ENCODE peak calls at places on chromosome 15, in six cellular contexts. M is HepG2, R is GM12891, P is GM12892, J is K562, C is H1. T is an unnamed sample.

GRCh38 chr15:35019401-35020327 is 31.6 kb upstream of the ZNF770 start:
- DNase-seq in M (no peak), R (no peak), P (no peak), J (no peak), C (peak; percentile 47), T (no peak)

GRCh38 chr15:65204931-65205655 is 6.2 kb downstream of the CILP start:
- DNase-seq in M (no peak), R (no peak), P (no peak), J (no peak), C (no peak), T (no peak)

GRCh38 chr15:47857384-47858168 is 140.3 kb downstream of the SEMA6D start:
- DNase-seq in M (no peak), R (no peak), P (no peak), J (no peak), C (no peak), T (no peak)

GRCh38 chr15:58269455-58270414 is 131.6 kb downstream of the AQP9 start:
- DNase-seq in M (peak; percentile 71), R (no peak), P (no peak), J (peak; percentile 28), C (no peak), T (peak; percentile 61)

GRCh38 chr15:39784125-39784524 is 1.5 kb upstream of the FSIP1 start:
- DNase-seq in M (no peak), R (no peak), P (no peak), J (no peak), C (no peak), T (no peak)

GRCh38 chr15:57541805-57542504 is 49.7 kb upstream of the MYZAP start:
- DNase-seq in M (peak; percentile 44), R (peak; percentile 32), P (no peak), J (peak; percentile 56), C (no peak), T (peak; percentile 68)

GRCh38 chr15:95267476-95267875 is 1036.1 kb downstream of the MCTP2 start:
- DNase-seq in M (no peak), R (no peak), P (no peak), J (no peak), C (no peak), T (no peak)

GRCh38 chr15:89904519-89904918 is 8.2 kb downstream of the ARPIN start:
- DNase-seq in M (no peak), R (no peak), P (no peak), J (no peak), C (no peak), T (no peak)

GRCh38 chr15:90905306-90906180 is 2.4 kb downstream of the MAN2A2 start:
- DNase-seq in M (no peak), R (no peak), P (no peak), J (no peak), C (no peak), T (no peak)

GRCh38 chr15:41291065-41291631 is 41.2 kb downstream of the OIP5 start:
- DNase-seq in M (no peak), R (peak; percentile 32), P (peak; percentile 17), J (no peak), C (no peak), T (no peak)

GRCh38 chr15:64905119-64905831 is 6.4 kb upstream of the ANKDD1A start:
- DNase-seq in M (peak; percentile 22), R (peak; percentile 76), P (peak; percentile 88), J (peak; percentile 76), C (peak; percentile 93), T (peak; percentile 48)

GRCh38 chr15:77542491-77543001 is 90.2 kb downstream of the LINGO1 start:
- DNase-seq in M (no peak), R (no peak), P (no peak), J (no peak), C (no peak), T (no peak)

GRCh38 chr15:31297880-31298456 is 28.7 kb upstream of the KLF13 start:
- DNase-seq in M (no peak), R (no peak), P (no peak), J (no peak), C (no peak), T (no peak)

GRCh38 chr15:41180206-41180789 is 50.3 kb downstream of the EXD1 start:
- DNase-seq in M (no peak), R (no peak), P (no peak), J (no peak), C (no peak), T (no peak)

GRCh38 chr15:48981941-48982340 is 18.2 kb upstream of the SHC4 start:
- DNase-seq in M (no peak), R (no peak), P (no peak), J (no peak), C (no peak), T (no peak)

GRCh38 chr15:78225783-78226541 is 8.4 kb downstream of the ACSBG1 start:
- DNase-seq in M (no peak), R (no peak), P (no peak), J (no peak), C (no peak), T (no peak)

DNA sequence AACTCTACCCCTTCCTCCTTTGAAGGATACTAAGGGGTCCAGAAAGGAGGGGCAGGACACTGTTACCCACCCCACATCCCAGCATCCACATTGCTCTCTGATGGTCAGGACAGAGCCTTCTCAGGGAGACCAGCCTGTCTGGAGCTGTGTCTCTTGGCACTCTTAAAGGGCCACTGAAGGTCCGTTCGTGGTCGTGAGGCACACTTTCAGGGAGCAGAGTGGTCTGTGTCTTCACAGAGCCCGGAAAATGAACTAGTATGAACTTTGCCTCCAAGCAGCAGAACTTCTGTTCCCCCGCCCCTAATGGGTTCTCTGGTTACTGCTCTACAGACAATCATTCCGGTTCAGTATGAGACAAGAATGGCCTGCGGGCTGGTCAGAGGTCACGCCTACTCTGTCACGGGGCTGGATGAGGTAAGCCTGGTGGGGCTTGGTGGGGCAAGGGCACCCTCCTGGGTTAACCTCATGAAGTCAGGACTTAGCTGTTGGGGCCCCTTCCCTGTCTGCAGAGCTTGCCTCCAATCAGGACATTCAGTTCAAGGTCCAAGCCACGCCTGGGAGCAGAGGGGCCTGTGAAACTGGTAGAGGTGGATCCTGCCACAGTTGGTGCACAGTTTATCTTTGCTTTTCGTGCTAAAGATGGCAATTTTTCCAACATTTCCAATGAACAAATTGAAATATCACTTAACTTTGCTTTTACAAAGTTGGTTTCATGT is 33.2 kb downstream of the CAPN3 start:
- DNase-seq in M (peak; percentile 98), R (no peak), P (no peak), J (no peak), C (no peak), T (no peak)
- TF ChIP-seq POLR2AphosphoS5 in M (peak; percentile 87), R (no peak), P (no peak), J (no peak), C (no peak), T (no peak)

DNA sequence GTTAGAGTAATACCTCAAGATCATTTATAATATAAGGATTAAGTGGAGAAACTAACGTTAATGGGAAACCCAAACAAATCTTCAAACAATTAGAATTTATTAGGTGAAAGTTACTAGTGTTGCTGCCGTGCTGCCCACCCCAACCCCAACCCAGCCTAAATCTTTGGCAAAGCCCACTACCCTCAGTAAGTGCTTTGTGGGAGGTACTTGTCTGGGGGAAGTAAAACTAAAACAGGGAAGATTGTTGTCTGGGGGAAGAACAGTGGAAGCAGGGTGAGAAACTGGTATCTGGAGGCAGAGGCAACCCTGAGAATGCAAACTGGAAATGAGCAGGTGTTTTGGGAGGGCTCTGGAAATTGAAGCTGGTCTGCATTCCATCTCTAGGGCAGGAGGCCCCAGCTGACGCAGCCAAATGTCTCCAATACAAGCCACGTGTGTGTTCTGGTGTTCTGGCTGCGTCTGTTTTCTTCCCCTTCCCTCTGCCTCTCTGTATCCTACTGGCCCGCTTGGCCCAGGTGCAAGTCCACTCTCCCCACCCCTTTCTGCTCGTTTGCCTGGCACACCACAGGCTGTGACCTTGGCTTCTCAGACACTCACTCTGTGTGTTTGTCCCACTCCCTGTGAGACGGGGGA is 32.7 kb downstream of the FEM1B start:
- DNase-seq in M (no peak), R (no peak), P (no peak), J (no peak), C (no peak), T (peak; percentile 21)
- TF ChIP-seq TAF1 in M (no peak), R (no peak), P (no peak), J (no peak), C (no peak), T (no peak)

GRCh38 chr15:88469321-88469720 is 1.8 kb downstream of the MRPS11 start:
- DNase-seq in M (no peak), R (no peak), P (no peak), J (no peak), C (no peak), T (no peak)

GRCh38 chr15:88467935-88468528 is 524 bp downstream of the MRPS11 start:
- DNase-seq in M (no peak), R (no peak), P (no peak), J (peak; percentile 27), C (no peak), T (peak; percentile 42)

GRCh38 chr15:88467073-88467934 is at the start of the genes MRPL46 and MRPS11:
- DNase-seq in M (peak; percentile 79), R (peak; percentile 75), P (peak; percentile 71), J (peak; percentile 91), C (no peak), T (peak; percentile 92)

GRCh38 chr15:88463870-88464532 is 3.2 kb downstream of the MRPL46 start:
- DNase-seq in M (peak; percentile 77), R (no peak), P (no peak), J (no peak), C (no peak), T (no peak)

DNA sequence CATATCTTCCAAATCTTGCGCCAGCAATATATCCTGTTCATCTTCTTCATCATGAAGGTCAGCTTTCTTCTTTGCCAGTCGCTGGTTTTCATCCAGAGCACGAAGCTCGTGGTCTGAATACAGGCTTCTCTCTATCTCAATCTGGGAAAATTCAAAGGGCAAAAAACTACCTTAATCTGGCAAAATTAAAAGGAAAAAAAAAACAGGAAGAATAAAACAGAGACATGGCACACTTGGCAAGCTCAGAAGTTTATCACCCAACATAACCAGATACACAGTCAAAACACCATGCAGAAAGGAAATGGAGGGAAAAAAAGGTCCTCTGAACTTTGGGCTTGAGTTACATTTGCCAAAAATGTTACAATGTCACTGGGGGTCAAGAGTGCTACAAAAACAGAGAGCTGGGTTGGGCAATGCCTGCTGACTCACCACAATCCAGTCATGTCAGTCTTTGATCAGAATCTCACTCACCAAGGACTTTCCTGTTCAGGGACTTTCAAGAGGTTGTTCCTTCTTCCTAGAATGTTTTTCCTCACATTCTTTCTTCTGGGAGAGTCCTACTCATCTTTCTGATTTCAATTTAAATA is 1.5 kb downstream of the MRPL46 start:
- DNase-seq in M (peak; percentile 93), R (no peak), P (no peak), J (no peak), C (no peak), T (no peak)
- TF ChIP-seq POLR2AphosphoS5 in M (no peak), R (no peak), P (no peak), J (peak; percentile 51), C (no peak), T (no peak)

DNA sequence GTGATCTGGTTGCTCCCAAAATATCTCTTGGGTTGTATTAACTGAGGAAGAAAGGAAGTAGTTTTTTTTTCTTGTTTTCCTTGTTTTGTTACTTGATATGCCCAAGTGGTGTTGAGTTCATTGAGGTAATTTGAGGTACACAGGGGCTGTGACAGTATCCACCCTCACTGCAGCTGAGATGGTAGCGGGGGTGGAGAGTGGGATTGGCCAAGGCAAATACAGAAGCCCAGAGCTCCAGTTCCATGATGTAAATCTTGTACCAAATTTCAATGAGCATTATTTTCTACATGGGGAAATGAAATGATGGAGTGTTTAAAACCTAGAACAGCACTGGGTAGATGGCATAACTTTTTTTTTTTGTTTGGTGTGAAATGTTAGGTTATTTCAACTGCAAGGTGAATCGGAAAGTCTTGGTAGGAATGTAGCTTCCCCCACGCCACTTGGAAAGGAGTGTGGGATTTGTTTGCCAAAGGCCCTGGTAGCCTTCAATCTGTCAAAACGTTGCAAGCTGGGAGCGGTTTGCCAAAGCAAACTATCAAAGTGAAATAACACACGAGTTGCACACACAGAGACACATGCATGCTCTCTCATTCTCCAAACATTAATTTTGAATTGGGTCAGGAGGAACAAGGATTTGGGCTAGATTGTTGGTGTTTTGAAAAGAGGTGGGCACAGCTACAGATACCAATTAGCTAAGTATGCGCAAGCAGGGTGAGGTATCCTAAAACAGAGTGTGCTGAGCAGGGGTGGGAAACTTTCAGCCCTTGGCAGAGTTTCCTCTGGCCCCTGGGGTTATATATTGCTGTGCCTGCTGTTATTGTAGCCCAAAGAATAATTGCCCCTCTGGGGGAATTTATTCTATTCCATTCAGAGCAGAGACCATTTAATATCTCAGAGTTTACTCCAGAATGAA is 34.6 kb downstream of the THSD4 start:
- DNase-seq in M (no peak), R (no peak), P (no peak), J (no peak), C (no peak), T (no peak)
- TF ChIP-seq TAF1 in M (no peak), R (no peak), P (no peak), J (no peak), C (no peak), T (no peak)